ENCODE peak calls at places on chromosomes 13 and 19, in six cellular contexts. A, R, X, S, U and V are unnamed samples.

GRCh38 chr19:29662604-29663404 is 2.5 kb upstream of the PLEKHF1 start:
- DNase-seq in A (no peak), R (no peak), X (peak; percentile 85), S (peak; percentile 11), U (no peak), V (peak; percentile 70)

GRCh38 chr13:112885782-112886268 is 83.2 kb upstream of the MCF2L start:
- DNase-seq in A (peak; percentile 83), R (peak; percentile 38), X (peak; percentile 87), S (no peak), U (peak; percentile 62), V (no peak)

GRCh38 chr19:15672580-15673175 is at the start of gene CYP4F12:
- DNase-seq in A (no peak), R (no peak), X (peak; percentile 87), S (no peak), U (no peak), V (no peak)

GRCh38 chr19:29294343-29294811 is 81.4 kb upstream of the UQCRFS1 start:
- DNase-seq in A (no peak), R (no peak), X (no peak), S (no peak), U (no peak), V (peak; percentile 70)

GRCh38 chr19:32691291-32691951 is at the start of gene NUDT19:
- DNase-seq in A (peak; percentile 82), R (peak; percentile 65), X (peak; percentile 92), S (peak; percentile 63), U (peak; percentile 84), V (peak; percentile 86)

GRCh38 chr19:16200038-16200775 is 2.5 kb downstream of the AP1M1 start:
- DNase-seq in A (no peak), R (no peak), X (no peak), S (no peak), U (no peak), V (peak; percentile 86)

GRCh38 chr13:110555601-110556223 is 5.8 kb downstream of the RAB20 start:
- DNase-seq in A (no peak), R (no peak), X (no peak), S (peak; percentile 91), U (peak; percentile 19), V (peak; percentile 84)

GRCh38 chr13:44197791-44198770 is 175.5 kb upstream of the SERP2 start:
- DNase-seq in A (no peak), R (no peak), X (no peak), S (no peak), U (peak; percentile 83), V (no peak)

GRCh38 chr19:32355309-32355708 is 9.9 kb downstream of the ZNF507 start:
- DNase-seq in A (no peak), R (no peak), X (no peak), S (no peak), U (no peak), V (no peak)

GRCh38 chr19:9427941-9428340 is 7.4 kb downstream of the ZNF266 start:
- DNase-seq in A (no peak), R (no peak), X (no peak), S (no peak), U (no peak), V (no peak)

GRCh38 chr19:12792048-12792852 is 964 bp downstream of the JUNB start:
- DNase-seq in A (peak; percentile 58), R (peak; percentile 55), X (peak; percentile 75), S (peak; percentile 59), U (peak; percentile 40), V (peak; percentile 78)

GRCh38 chr19:57559008-57559403 is 657 bp downstream of the ZNF550 start:
- DNase-seq in A (no peak), R (no peak), X (peak; percentile 55), S (no peak), U (no peak), V (no peak)

GRCh38 chr13:92727118-92727517 is 499.5 kb upstream of the GPC6 start:
- DNase-seq in A (no peak), R (no peak), X (no peak), S (no peak), U (no peak), V (no peak)

GRCh38 chr19:2476451-2477140 is 669 bp downstream of the GADD45B start:
- DNase-seq in A (no peak), R (no peak), X (peak; percentile 64), S (no peak), U (no peak), V (peak; percentile 63)

GRCh38 chr13:105290596-105290995 is 1244.9 kb downstream of the EFNB2 start:
- DNase-seq in A (no peak), R (no peak), X (no peak), S (no peak), U (no peak), V (no peak)

GRCh38 chr13:102707465-102707864 is 12.6 kb upstream of the METTL21C start:
- DNase-seq in A (peak; percentile 44), R (no peak), X (no peak), S (no peak), U (no peak), V (no peak)

GRCh38 chr19:56404705-56405056 is 549 bp downstream of the ZNF583 start:
- DNase-seq in A (no peak), R (no peak), X (no peak), S (no peak), U (no peak), V (no peak)